ENCODE peak calls at places on chromosome 21, in seven cellular contexts. H is stimulated activated CD8-positive, alpha-beta memory T cell treated with anti-CD3 and anti-CD28 coated beads, Interleukin-15, amount 100 ng/mL, for 1 hour; S is activated CD8-positive, alpha-beta memory T cell treated with anti-CD3 and anti-CD28 coated beads, Interleukin-2, amount 50 U/mL, for 4 hours; F is amniotic stem cell; E is H54; N is Kasumi-1; L is heart left ventricle. B is an unnamed sample.

GRCh38 chr21:46124926-46125845 is 27.3 kb downstream of the COL6A2 start:
- DNase-seq in H (no peak), S (no peak), F (no peak), E (no peak), N (no peak), L (peak), B (no peak)

GRCh38 chr21:25626752-25627151 is 12.3 kb upstream of the JAM2 start:
- DNase-seq in H (no peak), S (no peak), F (no peak), E (no peak), N (no peak), L (no peak), B (no peak)

GRCh38 chr21:33286076-33286475 is 19.9 kb downstream of the IL10RB start:
- DNase-seq in H (no peak), S (no peak), F (no peak), E (no peak), N (no peak), L (no peak), B (no peak)

GRCh38 chr21:46409641-46410406 is 48.9 kb upstream of the DIP2A start:
- DNase-seq in H (no peak), S (no peak), F (no peak), E (no peak), N (no peak), L (peak), B (no peak)

GRCh38 chr21:18840239-18840638 is 436.7 kb upstream of the TMPRSS15 start:
- DNase-seq in H (no peak), S (no peak), F (no peak), E (no peak), N (peak), L (no peak), B (no peak)

GRCh38 chr21:44253832-44254700 is 7.6 kb downstream of the DNMT3L start:
- DNase-seq in H (no peak), S (no peak), F (no peak), E (no peak), N (no peak), L (peak), B (no peak)

GRCh38 chr21:45847870-45848269 is 133.7 kb upstream of the COL6A1 start:
- DNase-seq in H (no peak), S (no peak), F (no peak), E (no peak), N (no peak), L (no peak), B (no peak)

GRCh38 chr21:25171438-25171837 is 435.8 kb downstream of the MRPL39 start:
- DNase-seq in H (no peak), S (no peak), F (no peak), E (no peak), N (peak), L (no peak), B (no peak)

GRCh38 chr21:16082038-16082816 is 352.4 kb downstream of the USP25 start:
- DNase-seq in H (no peak), S (no peak), F (no peak), E (no peak), N (peak), L (no peak), B (no peak)

GRCh38 chr21:44853601-44854390 is 19.7 kb downstream of the PTTG1IP start:
- DNase-seq in H (no peak), S (no peak), F (no peak), E (no peak), N (no peak), L (no peak), B (no peak)

GRCh38 chr21:25489673-25490072 is 117.6 kb downstream of the MRPL39 start:
- DNase-seq in H (no peak), S (no peak), F (no peak), E (no peak), N (no peak), L (no peak), B (no peak)